ENCODE peak calls at places on chromosomes 3 and 15, in ten cellular contexts. J is GM04503; C is WTC11; Q is NCI-H345; E is H7; Z is activated CD8-positive, alpha-beta memory T cell treated with anti-CD3 and anti-CD28 coated beads for 1 hour; P is H9; V is PC-3; B is NCI-H1105 treated with DMSO at 0.1 percent for 48 hours; W is NCI-H2081. O is an unnamed sample.

GRCh38 chr3:46110701-46111493 is 83.6 kb upstream of the XCR1 start:
- DNase-seq in C (no peak), E (no peak), B (peak), V (peak), W (peak), P (no peak), J (no peak), Z (no peak), Q (peak), O (no peak)

GRCh38 chr3:103904991-103905390 is 1461.7 kb upstream of the ALCAM start:
- DNase-seq in E (no peak), Z (no peak), J (no peak), W (no peak), C (no peak), B (no peak), V (no peak), P (no peak), Q (no peak), O (no peak)

GRCh38 chr3:50068134-50068533 is 20.6 kb upstream of the RBM5 start:
- DNase-seq in B (no peak), Q (no peak), Z (no peak), C (no peak), P (no peak), E (no peak), V (no peak), W (no peak), J (no peak), O (no peak)

GRCh38 chr3:97720417-97720816 is 44.1 kb upstream of the ARL6 start:
- DNase-seq in Q (peak), C (no peak), P (no peak), W (peak), J (no peak), V (peak), B (peak), Z (no peak), E (no peak), O (no peak)

GRCh38 chr3:197352382-197352781 is 54.0 kb upstream of the DLG1 start:
- DNase-seq in Q (no peak), Z (no peak), C (no peak), B (no peak), V (peak), J (peak), E (no peak), W (no peak), P (no peak), O (no peak)

GRCh38 chr3:13480340-13481318 is 523 bp downstream of the HDAC11 start:
- DNase-seq in Q (no peak), V (no peak), E (no peak), B (no peak), W (no peak), Z (peak), C (peak), P (peak), J (no peak), O (no peak)

GRCh38 chr15:91258436-91258779 is 158.4 kb downstream of the SV2B start:
- DNase-seq in E (peak), W (no peak), V (no peak), J (no peak), Z (no peak), C (peak), P (peak), B (no peak), Q (no peak), O (no peak)

GRCh38 chr15:48710952-48711495 is 65.5 kb upstream of the FBN1 start:
- DNase-seq in J (no peak), E (no peak), Q (no peak), W (no peak), B (no peak), C (no peak), P (no peak), V (no peak), Z (no peak), O (no peak)

GRCh38 chr3:186418601-186419238 is 56.7 kb upstream of the DGKG start:
- DNase-seq in V (peak), C (no peak), Z (no peak), J (no peak), E (no peak), P (peak), B (no peak), W (no peak), Q (no peak), O (no peak)

GRCh38 chr15:90099868-90100854 is 2.1 kb downstream of the IDH2 start:
- DNase-seq in Z (no peak), V (no peak), J (peak), P (no peak), Q (peak), C (no peak), E (peak), W (peak), B (no peak), O (no peak)

GRCh38 chr3:181610083-181610972 is 101.4 kb upstream of the SOX2 start:
- DNase-seq in C (no peak), E (peak), J (no peak), W (peak), Q (peak), B (peak), V (no peak), P (no peak), Z (no peak), O (no peak)

GRCh38 chr15:71433402-71433801 is 318.1 kb downstream of the THSD4 start:
- DNase-seq in P (no peak), V (peak), B (no peak), Z (no peak), J (no peak), C (no peak), E (no peak), Q (no peak), W (no peak), O (no peak)

GRCh38 chr3:29297998-29298397 is 17.1 kb downstream of the RBMS3 start:
- DNase-seq in J (no peak), B (no peak), Z (no peak), C (no peak), W (no peak), E (no peak), V (no peak), P (no peak), Q (no peak), O (no peak)

GRCh38 chr15:25741253-25741575 is 121.9 kb downstream of the ATP10A start:
- DNase-seq in V (no peak), C (no peak), Q (no peak), E (no peak), P (no peak), W (no peak), J (no peak), B (no peak), Z (no peak), O (no peak)

GRCh38 chr15:89490081-89490480 is 6.3 kb downstream of the RHCG start:
- DNase-seq in Q (no peak), V (no peak), J (no peak), P (no peak), W (no peak), E (no peak), Z (no peak), B (no peak), C (no peak), O (no peak)

O was measured in NCI-H2171.